ENCODE peak calls at places on chromosomes 6 and 20, in four cellular contexts. One of them, this sample, is unnamed.

GRCh38 chr20:49552007-49552406 is 15.9 kb downstream of the PTGIS start:
- DNase-seq in HCT116: no peak
- DNase-seq in mucosa of descending colon: no peak
- DNase-seq in tibial nerve: no peak
- DNase-seq in this sample: no peak

GRCh38 chr6:111552241-111552744 is 53.4 kb downstream of the TRAF3IP2 start:
- DNase-seq in HCT116: no peak
- DNase-seq in mucosa of descending colon: no peak
- DNase-seq in tibial nerve: peak; percentile 51
- DNase-seq in this sample: peak; percentile 76

GRCh38 chr20:37081717-37082289 is 14.0 kb downstream of the RBL1 start:
- DNase-seq in HCT116: no peak
- DNase-seq in mucosa of descending colon: peak; percentile 30
- DNase-seq in tibial nerve: peak; percentile 14
- DNase-seq in this sample: peak; percentile 3

GRCh38 chr6:168332020-168332419 is 12.4 kb upstream of the DACT2 start:
- DNase-seq in HCT116: no peak
- DNase-seq in mucosa of descending colon: no peak
- DNase-seq in tibial nerve: no peak
- DNase-seq in this sample: peak; percentile 68

GRCh38 chr6:37576336-37576737 is 76.6 kb upstream of the CCDC167 start:
- DNase-seq in HCT116: peak; percentile 85
- DNase-seq in mucosa of descending colon: no peak
- DNase-seq in tibial nerve: no peak
- DNase-seq in this sample: no peak

GRCh38 chr6:87029711-87030314 is 65.1 kb downstream of the CGA start:
- DNase-seq in HCT116: peak; percentile 61
- DNase-seq in mucosa of descending colon: no peak
- DNase-seq in tibial nerve: no peak
- DNase-seq in this sample: peak; percentile 30

GRCh38 chr6:28634406-28634757 is 108.7 kb downstream of the GPX5 start:
- DNase-seq in HCT116: no peak
- DNase-seq in mucosa of descending colon: no peak
- DNase-seq in tibial nerve: no peak
- DNase-seq in this sample: no peak

GRCh38 chr6:116385462-116385807 is 14.7 kb downstream of the DSE start:
- DNase-seq in HCT116: no peak
- DNase-seq in mucosa of descending colon: no peak
- DNase-seq in tibial nerve: no peak
- DNase-seq in this sample: no peak

GRCh38 chr20:53387983-53388675 is 205.5 kb downstream of the ZNF217 start:
- DNase-seq in HCT116: no peak
- DNase-seq in mucosa of descending colon: no peak
- DNase-seq in tibial nerve: no peak
- DNase-seq in this sample: no peak

GRCh38 chr6:52514514-52514913 is 62.3 kb downstream of the TRAM2 start:
- DNase-seq in HCT116: peak; percentile 51
- DNase-seq in mucosa of descending colon: no peak
- DNase-seq in tibial nerve: peak; percentile 42
- DNase-seq in this sample: no peak

GRCh38 chr20:51013577-51014330 is 9.2 kb downstream of the KCNG1 start:
- DNase-seq in HCT116: no peak
- DNase-seq in mucosa of descending colon: no peak
- DNase-seq in tibial nerve: no peak
- DNase-seq in this sample: no peak

GRCh38 chr6:18207438-18207837 is 52.2 kb downstream of the KDM1B start:
- DNase-seq in HCT116: no peak
- DNase-seq in mucosa of descending colon: no peak
- DNase-seq in tibial nerve: no peak
- DNase-seq in this sample: no peak

GRCh38 chr6:39310542-39310941 is 3.7 kb downstream of the KCNK17 start:
- DNase-seq in HCT116: no peak
- DNase-seq in mucosa of descending colon: no peak
- DNase-seq in tibial nerve: no peak
- DNase-seq in this sample: no peak

GRCh38 chr20:64047968-64048401 is 1.5 kb downstream of the SOX18 start:
- DNase-seq in HCT116: no peak
- DNase-seq in mucosa of descending colon: no peak
- DNase-seq in tibial nerve: no peak
- DNase-seq in this sample: peak; percentile 68

GRCh38 chr6:3838992-3839867 is 9.9 kb upstream of the FAM50B start:
- DNase-seq in HCT116: no peak
- DNase-seq in mucosa of descending colon: no peak
- DNase-seq in tibial nerve: no peak
- DNase-seq in this sample: no peak

GRCh38 chr6:27592107-27592480 is 119.2 kb upstream of the ZNF184 start:
- DNase-seq in HCT116: no peak
- DNase-seq in mucosa of descending colon: no peak
- DNase-seq in tibial nerve: no peak
- DNase-seq in this sample: peak; percentile 68

GRCh38 chr20:38878798-38879197 is 47.4 kb upstream of the FAM83D start:
- DNase-seq in HCT116: no peak
- DNase-seq in mucosa of descending colon: no peak
- DNase-seq in tibial nerve: no peak
- DNase-seq in this sample: peak; percentile 79

GRCh38 chr6:10421508-10422281 is 6.8 kb upstream of the TFAP2A start:
- DNase-seq in HCT116: no peak
- DNase-seq in mucosa of descending colon: peak; percentile 20
- DNase-seq in tibial nerve: no peak
- DNase-seq in this sample: no peak

GRCh38 chr20:37529214-37529967 is 1.7 kb upstream of the BLCAP start:
- DNase-seq in HCT116: no peak
- DNase-seq in mucosa of descending colon: no peak
- DNase-seq in tibial nerve: no peak
- DNase-seq in this sample: no peak

GRCh38 chr6:71420693-71421328 is 132.2 kb downstream of the OGFRL1 start:
- DNase-seq in HCT116: no peak
- DNase-seq in mucosa of descending colon: peak; percentile 83
- DNase-seq in tibial nerve: peak; percentile 90
- DNase-seq in this sample: peak; percentile 95

GRCh38 chr6:166929534-166930189 is 26.7 kb downstream of the RNASET2 start:
- DNase-seq in HCT116: no peak
- DNase-seq in mucosa of descending colon: no peak
- DNase-seq in tibial nerve: no peak
- DNase-seq in this sample: no peak

GRCh38 chr20:50731930-50732690 is 730 bp downstream of the PARD6B start:
- DNase-seq in HCT116: no peak
- DNase-seq in mucosa of descending colon: no peak
- DNase-seq in tibial nerve: no peak
- DNase-seq in this sample: peak; percentile 85

GRCh38 chr20:42986143-42986773 is 203.4 kb downstream of the PTPRT start:
- DNase-seq in HCT116: no peak
- DNase-seq in mucosa of descending colon: no peak
- DNase-seq in tibial nerve: no peak
- DNase-seq in this sample: no peak

GRCh38 chr20:59623133-59623532 is 18.8 kb downstream of the PHACTR3 start:
- DNase-seq in HCT116: no peak
- DNase-seq in mucosa of descending colon: no peak
- DNase-seq in tibial nerve: no peak
- DNase-seq in this sample: no peak
- H3K9me3 ChIP-seq in HCT116: no peaks in the 10 kb centered on the region
- H3K9me3 ChIP-seq in mucosa of descending colon: no peaks in the 10 kb centered on the region
- H3K9me3 ChIP-seq in tibial nerve: no peaks in the 10 kb centered on the region
- H3K9me3 ChIP-seq in this sample: no peaks in the 10 kb centered on the region

GRCh38 chr6:161212902-161213301 is 61.0 kb downstream of the AGPAT4 start:
- DNase-seq in HCT116: no peak
- DNase-seq in mucosa of descending colon: no peak
- DNase-seq in tibial nerve: no peak
- DNase-seq in this sample: no peak
- H3K9me3 ChIP-seq in HCT116: peaks cover 15% of the 10 kb centered on the region
- H3K9me3 ChIP-seq in mucosa of descending colon: peaks cover 9% of the 10 kb centered on the region
- H3K9me3 ChIP-seq in tibial nerve: no peaks in the 10 kb centered on the region
- H3K9me3 ChIP-seq in this sample: peaks cover 29% of the 10 kb centered on the region

GRCh38 chr20:23959054-23959453 is 29.5 kb downstream of the GGTLC1 start:
- DNase-seq in HCT116: no peak
- DNase-seq in mucosa of descending colon: no peak
- DNase-seq in tibial nerve: no peak
- DNase-seq in this sample: no peak

GRCh38 chr20:23967616-23967979 is 21.0 kb downstream of the GGTLC1 start:
- DNase-seq in HCT116: no peak
- DNase-seq in mucosa of descending colon: no peak
- DNase-seq in tibial nerve: no peak
- DNase-seq in this sample: no peak

GRCh38 chr20:23966927-23967615 is 21.5 kb downstream of the GGTLC1 start:
- DNase-seq in HCT116: no peak
- DNase-seq in mucosa of descending colon: no peak
- DNase-seq in tibial nerve: no peak
- DNase-seq in this sample: no peak

GRCh38 chr20:23966298-23966697 is 22.3 kb downstream of the GGTLC1 start:
- DNase-seq in HCT116: no peak
- DNase-seq in mucosa of descending colon: no peak
- DNase-seq in tibial nerve: no peak
- DNase-seq in this sample: no peak

GRCh38 chr20:23963941-23964340 is 24.6 kb downstream of the GGTLC1 start:
- DNase-seq in HCT116: no peak
- DNase-seq in mucosa of descending colon: no peak
- DNase-seq in tibial nerve: no peak
- DNase-seq in this sample: no peak
- H3K9me3 ChIP-seq in HCT116: peaks cover 5% of the 10 kb centered on the region
- H3K9me3 ChIP-seq in mucosa of descending colon: no peaks in the 10 kb centered on the region
- H3K9me3 ChIP-seq in tibial nerve: no peaks in the 10 kb centered on the region
- H3K9me3 ChIP-seq in this sample: peaks cover 17% of the 10 kb centered on the region

GRCh38 chr6:144675231-144675861 is 390.2 kb downstream of the UTRN start:
- DNase-seq in HCT116: no peak
- DNase-seq in mucosa of descending colon: peak; percentile 27
- DNase-seq in tibial nerve: no peak
- DNase-seq in this sample: no peak
- H3K9me3 ChIP-seq in HCT116: peaks cover 10% of the 10 kb centered on the region
- H3K9me3 ChIP-seq in mucosa of descending colon: peaks cover 13% of the 10 kb centered on the region
- H3K9me3 ChIP-seq in tibial nerve: peaks cover 23% of the 10 kb centered on the region
- H3K9me3 ChIP-seq in this sample: peaks cover 9% of the 10 kb centered on the region